ENCODE peak calls at places on chromosome X, in ten cellular contexts. N, F, W, I, M, A, O, Y, H and K are unnamed samples.
A peak's percentile ranks its signal among the peaks of the same experiment; 100 is the strongest.

GRCh38 chrX:10199212-10199611 is 42.4 kb downstream of the CLCN4 start:
- DNase-seq in N (peak; percentile 84), F (peak; percentile 52), W (peak; percentile 29), I (peak; percentile 2), M (peak; percentile 50), A (peak; percentile 41), O (no peak), Y (peak; percentile 21), H (no peak), K (no peak)

GRCh38 chrX:148492057-148492456 is 8.4 kb upstream of the AFF2 start:
- DNase-seq in N (no peak), F (no peak), W (no peak), I (no peak), M (no peak), A (no peak), O (no peak), Y (no peak), H (no peak), K (no peak)

GRCh38 chrX:86195343-86195742 is 47.1 kb downstream of the DACH2 start:
- DNase-seq in N (no peak), F (no peak), W (no peak), I (no peak), M (no peak), A (no peak), O (no peak), Y (no peak), H (no peak), K (no peak)

GRCh38 chrX:72002886-72003285 is 92.2 kb downstream of the NHSL2 start:
- DNase-seq in N (no peak), F (no peak), W (no peak), I (no peak), M (peak; percentile 72), A (peak; percentile 76), O (no peak), Y (peak; percentile 45), H (no peak), K (no peak)

GRCh38 chrX:41145920-41146608 is 60.8 kb downstream of the USP9X start:
- DNase-seq in N (no peak), F (no peak), W (no peak), I (peak; percentile 64), M (peak; percentile 88), A (peak; percentile 92), O (peak; percentile 43), Y (peak; percentile 95), H (no peak), K (no peak)

GRCh38 chrX:35890699-35891098 is 28.8 kb upstream of the CFAP47 start:
- DNase-seq in N (no peak), F (peak; percentile 43), W (no peak), I (peak; percentile 73), M (no peak), A (peak; percentile 1), O (no peak), Y (peak; percentile 31), H (peak; percentile 68), K (peak; percentile 52)

GRCh38 chrX:76454456-76454927 is 27.0 kb downstream of the MAGEE1 start:
- DNase-seq in N (no peak), F (no peak), W (no peak), I (peak; percentile 3), M (peak; percentile 17), A (peak; percentile 2), O (no peak), Y (peak; percentile 22), H (peak; percentile 70), K (no peak)

GRCh38 chrX:151815461-151815860 is 80.9 kb downstream of the CNGA2 start:
- DNase-seq in N (no peak), F (no peak), W (no peak), I (no peak), M (peak; percentile 65), A (peak; percentile 81), O (no peak), Y (peak; percentile 44), H (no peak), K (no peak)

GRCh38 chrX:69605521-69605920 is 10.4 kb upstream of the EDA start:
- DNase-seq in N (no peak), F (no peak), W (no peak), I (no peak), M (no peak), A (no peak), O (no peak), Y (no peak), H (peak; percentile 50), K (no peak)

GRCh38 chrX:96611619-96612362 is 72.9 kb upstream of the DIAPH2 start:
- DNase-seq in N (no peak), F (peak; percentile 17), W (no peak), I (no peak), M (peak; percentile 78), A (peak; percentile 13), O (no peak), Y (peak; percentile 81), H (no peak), K (no peak)

GRCh38 chrX:13939741-13940597 is 89.7 kb downstream of the GEMIN8 start:
- DNase-seq in N (no peak), F (no peak), W (no peak), I (no peak), M (no peak), A (no peak), O (no peak), Y (no peak), H (no peak), K (no peak)

GRCh38 chrX:155148724-155149537 is 67.3 kb upstream of the VBP1 start:
- DNase-seq in N (no peak), F (peak; percentile 30), W (no peak), I (peak; percentile 20), M (peak; percentile 18), A (no peak), O (no peak), Y (peak; percentile 21), H (peak; percentile 74), K (no peak)

GRCh38 chrX:74536142-74537010 is 78.0 kb downstream of the RLIM start:
- DNase-seq in N (peak; percentile 80), F (peak; percentile 91), W (peak; percentile 85), I (peak; percentile 55), M (peak; percentile 73), A (peak; percentile 90), O (peak; percentile 71), Y (peak; percentile 85), H (peak; percentile 82), K (peak; percentile 95)

GRCh38 chrX:30835373-30835772 is 53.7 kb downstream of the TAB3 start:
- DNase-seq in N (no peak), F (no peak), W (no peak), I (peak; percentile 5), M (no peak), A (no peak), O (no peak), Y (no peak), H (no peak), K (no peak)

GRCh38 chrX:30830544-30830943 is 58.5 kb downstream of the TAB3 start:
- DNase-seq in N (no peak), F (no peak), W (no peak), I (no peak), M (no peak), A (peak; percentile 23), O (no peak), Y (no peak), H (no peak), K (no peak)

GRCh38 chrX:30831082-30831481 is 58.0 kb downstream of the TAB3 start:
- DNase-seq in N (no peak), F (no peak), W (no peak), I (no peak), M (no peak), A (peak; percentile 6), O (no peak), Y (no peak), H (no peak), K (no peak)
- H3K4me3 ChIP-seq in N (no peak overlapping the region), F (no peak overlapping the region), W (no peak overlapping the region), I (no peak overlapping the region), M (no peak overlapping the region), A (no peak overlapping the region), O (no peak overlapping the region), Y (no peak overlapping the region), H (no peak overlapping the region), K (no peak overlapping the region)

DNA sequence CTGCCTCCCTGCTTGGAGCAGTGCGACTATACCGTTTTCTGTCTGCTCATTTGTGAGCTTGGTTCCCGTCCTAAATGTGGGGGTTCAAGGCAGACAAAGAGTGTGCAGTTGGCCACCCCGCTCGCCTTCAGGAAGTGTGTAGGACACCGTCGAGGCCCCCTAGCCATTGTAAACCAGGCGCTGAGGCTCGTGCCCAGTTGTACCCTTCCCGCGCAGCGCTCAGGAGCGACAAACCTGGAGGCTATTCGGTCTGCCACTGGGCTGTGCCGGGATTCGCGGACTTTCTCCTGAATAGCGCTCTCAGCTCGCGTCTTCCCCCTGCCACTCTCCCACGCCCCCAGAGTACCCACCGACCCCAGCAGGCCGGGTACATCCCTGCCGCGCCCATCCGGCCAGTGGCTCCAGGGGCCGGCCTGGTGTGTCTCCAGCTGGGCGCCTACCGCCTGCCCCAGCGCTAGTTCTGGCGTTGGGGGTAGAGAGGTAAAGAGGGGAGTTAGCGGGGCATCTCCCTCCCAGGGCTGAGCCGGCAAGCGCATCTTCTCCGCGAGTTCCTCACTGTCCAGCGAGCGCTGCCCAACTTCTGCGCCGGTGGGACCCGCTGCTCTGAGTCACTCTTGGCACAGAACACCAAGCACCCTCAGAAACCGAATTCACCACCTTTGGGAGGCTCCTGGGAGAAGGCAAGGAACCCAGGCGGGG is 880 bp upstream of the LONRF3 start:
- DNase-seq in N (peak; percentile 48), F (no peak), W (peak; percentile 16), I (peak; percentile 8), M (no peak), A (no peak), O (no peak), Y (no peak), H (no peak), K (peak; percentile 61)
- H3K4me3 ChIP-seq in N (peak overlapping the region; percentile 66), F (no peak overlapping the region), W (peak overlapping the region; percentile 70), I (no peak overlapping the region), M (no peak overlapping the region), A (no peak overlapping the region), O (no peak overlapping the region), Y (no peak overlapping the region), H (peak overlapping the region; percentile 29), K (peak overlapping the region; percentile 68)

GRCh38 chrX:103793541-103793932 is 16.9 kb downstream of the PLP1 start:
- DNase-seq in N (no peak), F (no peak), W (no peak), I (no peak), M (no peak), A (peak; percentile 15), O (no peak), Y (no peak), H (no peak), K (no peak)
- H3K4me3 ChIP-seq in N (no peak overlapping the region), F (no peak overlapping the region), W (no peak overlapping the region), I (no peak overlapping the region), M (peak overlapping the region; percentile 15), A (peak overlapping the region; percentile 43), O (peak overlapping the region; percentile 31), Y (no peak overlapping the region), H (no peak overlapping the region), K (no peak overlapping the region)

GRCh38 chrX:107827852-107828251 is 2.2 kb downstream of the MID2 start:
- DNase-seq in N (no peak), F (no peak), W (no peak), I (no peak), M (no peak), A (no peak), O (no peak), Y (peak; percentile 39), H (no peak), K (no peak)
- H3K4me3 ChIP-seq in N (no peak overlapping the region), F (no peak overlapping the region), W (no peak overlapping the region), I (no peak overlapping the region), M (no peak overlapping the region), A (no peak overlapping the region), O (no peak overlapping the region), Y (no peak overlapping the region), H (no peak overlapping the region), K (no peak overlapping the region)